ENCODE peak calls at places on chromosomes 3 and 15, in six cellular contexts. Y is GM06990; D is amniotic epithelial cell; M is foreskin melanocyte; C is activated T-cell treated with anti-CD3 and anti-CD28 coated beads, Interleukin-2, amount 50 U/mL, for 72 hours; A is stimulated activated CD8-positive, alpha-beta memory T cell treated with anti-CD3 and anti-CD28 coated beads, Interleukin-2, amount 100 ng/mL, for 48 hours. J is an unnamed sample.

GRCh38 chr15:70214266-70214665 is 116.5 kb upstream of the TLE3 start:
- DNase-seq in Y (no peak), D (no peak), M (no peak), C (no peak), A (no peak), J (no peak)

GRCh38 chr3:193499801-193500485 is 54.8 kb downstream of the ATP13A4 start:
- DNase-seq in Y (no peak), D (no peak), M (no peak), C (no peak), A (no peak), J (no peak)

GRCh38 chr3:157128771-157129671 is 30.9 kb downstream of the CCNL1 start:
- DNase-seq in Y (no peak), D (peak; percentile 68), M (peak; percentile 32), C (peak; percentile 70), A (peak; percentile 7), J (no peak)

GRCh38 chr15:91426412-91426811 is 326.4 kb downstream of the SV2B start:
- DNase-seq in Y (no peak), D (no peak), M (no peak), C (no peak), A (no peak), J (no peak)

GRCh38 chr3:172098698-172099494 is 59.5 kb downstream of the FNDC3B start:
- DNase-seq in Y (no peak), D (no peak), M (peak; percentile 32), C (no peak), A (no peak), J (no peak)

GRCh38 chr15:85579957-85580694 is 199.7 kb downstream of the AKAP13 start:
- DNase-seq in Y (no peak), D (peak; percentile 56), M (no peak), C (no peak), A (no peak), J (peak; percentile 44)

GRCh38 chr3:30342319-30343060 is 263.9 kb upstream of the TGFBR2 start:
- DNase-seq in Y (no peak), D (peak; percentile 89), M (peak; percentile 39), C (peak; percentile 42), A (no peak), J (no peak)

GRCh38 chr15:36407647-36408046 is 171.8 kb upstream of the CDIN1 start:
- DNase-seq in Y (no peak), D (peak; percentile 68), M (no peak), C (no peak), A (no peak), J (no peak)

GRCh38 chr3:172210355-172210754 is 171.0 kb downstream of the FNDC3B start:
- DNase-seq in Y (no peak), D (peak; percentile 69), M (no peak), C (no peak), A (no peak), J (no peak)

GRCh38 chr3:112744825-112745566 is 101.7 kb downstream of the CD200R1L start:
- DNase-seq in Y (no peak), D (no peak), M (no peak), C (no peak), A (no peak), J (no peak)

GRCh38 chr15:50653156-50653743 is 33.3 kb downstream of the TRPM7 start:
- DNase-seq in Y (no peak), D (peak; percentile 51), M (no peak), C (no peak), A (no peak), J (no peak)

GRCh38 chr3:150639262-150639661 is 36.1 kb downstream of the SELENOT start:
- DNase-seq in Y (no peak), D (no peak), M (no peak), C (no peak), A (no peak), J (no peak)

GRCh38 chr3:142931222-142931621 is 32.3 kb downstream of the PAQR9 start:
- DNase-seq in Y (no peak), D (no peak), M (no peak), C (peak; percentile 45), A (no peak), J (peak; percentile 38)

GRCh38 chr3:164620423-164620822 is 457.9 kb downstream of the SI start:
- DNase-seq in Y (no peak), D (no peak), M (no peak), C (no peak), A (no peak), J (no peak)

GRCh38 chr3:48984648-48985047 is 5.4 kb upstream of the P4HTM start:
- DNase-seq in Y (no peak), D (no peak), M (no peak), C (no peak), A (no peak), J (no peak)

GRCh38 chr15:51401872-51402517 is 60.5 kb downstream of the GLDN start:
- DNase-seq in Y (no peak), D (peak; percentile 37), M (peak; percentile 8), C (no peak), A (no peak), J (peak; percentile 63)

GRCh38 chr15:65519781-65520299 is 2.4 kb upstream of the DPP8 start:
- DNase-seq in Y (no peak), D (no peak), M (no peak), C (no peak), A (no peak), J (no peak)

GRCh38 chr3:94137377-94137776 is 74.5 kb downstream of the NSUN3 start:
- DNase-seq in Y (no peak), D (peak; percentile 52), M (no peak), C (no peak), A (no peak), J (no peak)

GRCh38 chr15:47618216-47618615 is 99.1 kb upstream of the SEMA6D start:
- DNase-seq in Y (no peak), D (no peak), M (peak; percentile 76), C (no peak), A (no peak), J (no peak)

GRCh38 chr3:9947025-9947995 is 4.9 kb downstream of the PRRT3 start:
- DNase-seq in Y (no peak), D (peak; percentile 47), M (peak; percentile 69), C (no peak), A (no peak), J (no peak)

J was measured in GM10248.